ENCODE peak calls at places on chromosome 15, in five cellular contexts. T is fibroblast of pulmonary artery, E is A549, M is right atrium auricular region, B is mesothelial cell of epicardium. L is an unnamed sample.

GRCh38 chr15:41125950-41126642 is 10.0 kb upstream of the INO80 start:
- DNase-seq in T (no peak), E (no peak), M (no peak), B (no peak), L (no peak)

GRCh38 chr15:78414608-78415250 is 23.3 kb upstream of the IREB2 start:
- DNase-seq in T (no peak), E (no peak), M (no peak), B (no peak), L (no peak)

GRCh38 chr15:57920916-57921315 is 144.6 kb downstream of the ALDH1A2 start:
- DNase-seq in T (peak), E (no peak), M (no peak), B (no peak), L (no peak)

GRCh38 chr15:70466895-70467529 is 296.3 kb downstream of the UACA start:
- DNase-seq in T (peak), E (peak), M (no peak), B (no peak), L (peak)

GRCh38 chr15:100111103-100112060 is 230.4 kb downstream of the ADAMTS17 start:
- DNase-seq in T (peak), E (peak), M (peak), B (no peak), L (peak)

GRCh38 chr15:73704869-73705645 is 20.9 kb downstream of the CD276 start:
- DNase-seq in T (peak), E (peak), M (no peak), B (peak), L (peak)

GRCh38 chr15:89912145-89912673 is 543 bp downstream of the ARPIN start:
- DNase-seq in T (peak), E (peak), M (peak), B (no peak), L (no peak)

GRCh38 chr15:89333959-89334509 is 590 bp downstream of the POLG start:
- DNase-seq in T (peak), E (no peak), M (peak), B (no peak), L (no peak)

GRCh38 chr15:97977734-97978133 is 17.2 kb downstream of the ARRDC4 start:
- DNase-seq in T (no peak), E (no peak), M (no peak), B (no peak), L (peak)

GRCh38 chr15:72491768-72492167 is 17.6 kb downstream of the ARIH1 start:
- DNase-seq in T (peak), E (peak), M (no peak), B (no peak), L (peak)

GRCh38 chr15:91108421-91108820 is 8.4 kb downstream of the SV2B start:
- DNase-seq in T (no peak), E (no peak), M (no peak), B (no peak), L (no peak)

GRCh38 chr15:80160570-80161156 is 7.9 kb downstream of the FAH start:
- DNase-seq in T (peak), E (peak), M (peak), B (no peak), L (peak)

GRCh38 chr15:70857547-70858265 is 3.7 kb upstream of the LARP6 start:
- DNase-seq in T (peak), E (no peak), M (no peak), B (no peak), L (no peak)

GRCh38 chr15:93179072-93179471 is 90.1 kb upstream of the RGMA start:
- DNase-seq in T (no peak), E (peak), M (no peak), B (no peak), L (peak)

GRCh38 chr15:25643120-25643519 is 204.3 kb upstream of the UBE3A start:
- DNase-seq in T (no peak), E (no peak), M (no peak), B (no peak), L (no peak)

GRCh38 chr15:33547876-33548275 is 237.1 kb downstream of the RYR3 start:
- DNase-seq in T (peak), E (peak), M (no peak), B (peak), L (peak)

GRCh38 chr15:70605606-70606410 is 157.6 kb downstream of the UACA start:
- DNase-seq in T (peak), E (no peak), M (peak), B (no peak), L (peak)

GRCh38 chr15:99157456-99157855 is 52.6 kb downstream of the SYNM start:
- DNase-seq in T (no peak), E (no peak), M (no peak), B (no peak), L (no peak)

GRCh38 chr15:70142322-70143191 is 44.8 kb upstream of the TLE3 start:
- DNase-seq in T (peak), E (peak), M (peak), B (peak), L (no peak)

GRCh38 chr15:73872370-73872769 is 994 bp upstream of the TBC1D21 start:
- DNase-seq in T (peak), E (no peak), M (no peak), B (no peak), L (no peak)

GRCh38 chr15:101250331-101250730 is 1.5 kb downstream of the CHSY1 start:
- DNase-seq in T (peak), E (no peak), M (no peak), B (no peak), L (peak)

DNA sequence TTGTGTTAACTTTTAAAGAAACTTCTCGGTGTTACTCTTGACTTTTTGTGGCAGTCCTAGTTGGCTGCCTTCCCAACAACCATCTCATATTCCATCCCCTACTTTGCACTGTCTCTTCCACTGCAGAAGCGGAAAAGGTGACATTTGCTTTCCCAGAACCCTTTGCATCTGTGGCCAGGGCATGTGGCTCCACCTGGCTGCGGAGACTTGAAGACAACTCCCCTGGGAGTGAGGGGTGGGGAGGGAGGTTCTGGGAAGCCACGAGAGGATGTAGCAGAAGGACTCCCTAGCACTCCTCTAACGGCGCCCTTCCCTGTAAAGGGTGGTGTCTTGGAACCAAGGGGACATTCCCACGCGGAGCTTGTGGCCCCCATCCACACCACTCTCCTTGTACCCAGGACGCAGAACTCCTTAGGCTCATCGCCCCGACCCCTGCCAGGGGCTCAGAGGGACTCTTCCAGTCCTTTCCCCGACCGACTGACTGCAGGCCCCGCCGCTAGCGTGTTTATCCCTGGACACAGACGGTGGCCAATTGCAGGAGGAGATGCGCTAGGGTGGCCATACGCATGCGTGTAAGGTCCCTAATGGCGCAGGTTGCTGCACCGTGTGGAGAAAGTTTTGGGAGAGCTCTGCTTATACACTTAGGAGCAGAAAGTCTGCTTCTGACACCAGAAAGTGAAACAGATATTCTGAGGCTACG is 33.2 kb upstream of the SECISBP2L start:
- DNase-seq in T (no peak), E (no peak), M (no peak), B (no peak), L (no peak)
- TF ChIP-seq CTCF in T (no peak), E (no peak), M (no peak), B (no peak), L (no peak)

GRCh38 chr15:51044037-51044712 is 50.5 kb downstream of the TNFAIP8L3 start:
- DNase-seq in T (no peak), E (no peak), M (no peak), B (no peak), L (no peak)

DNA sequence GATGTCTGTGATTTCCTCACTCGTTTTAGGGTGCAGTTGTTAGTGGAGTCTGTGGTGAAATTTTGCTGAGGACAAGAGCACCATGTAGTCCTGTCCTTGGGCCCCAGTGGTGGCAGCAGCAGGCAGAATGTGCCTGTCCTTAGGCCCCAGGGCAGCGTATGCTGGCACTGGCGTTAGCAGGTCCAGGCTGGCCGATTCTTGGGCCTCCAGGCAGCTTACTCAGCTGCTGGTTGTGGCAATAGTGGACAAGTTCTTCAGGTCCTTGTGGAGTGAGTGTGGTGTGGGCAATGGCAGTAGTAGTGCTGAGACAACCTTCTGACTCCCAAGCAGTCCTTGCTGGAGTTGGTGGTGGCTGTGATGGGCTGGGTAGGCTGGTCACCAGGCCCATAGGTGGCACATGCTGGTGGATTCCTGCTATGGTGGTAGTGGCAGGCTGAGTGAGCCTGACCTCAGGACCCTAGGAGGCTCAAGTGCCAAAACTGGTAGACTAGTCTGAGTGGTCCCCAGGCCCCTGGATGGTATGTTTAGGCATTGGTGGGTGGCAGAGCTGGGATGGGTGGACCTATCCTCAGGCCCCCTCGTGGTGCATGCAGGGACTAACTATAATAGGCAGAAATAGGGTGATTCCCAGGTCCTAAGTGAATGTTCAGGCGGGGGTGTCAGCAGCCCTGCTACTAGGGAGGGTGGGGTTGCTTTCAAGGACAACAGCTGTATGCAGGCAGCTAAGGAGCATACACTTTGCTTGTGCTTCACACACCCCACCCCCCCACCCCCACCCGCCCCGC is 56.3 kb downstream of the TNFAIP8L3 start:
- DNase-seq in T (no peak), E (no peak), M (no peak), B (no peak), L (peak)
- TF ChIP-seq CTCF in T (no peak), E (no peak), M (no peak), B (no peak), L (no peak)

GRCh38 chr15:44713006-44713966 is 2.0 kb downstream of the B2M start:
- DNase-seq in T (peak), E (peak), M (no peak), B (no peak), L (peak)

GRCh38 chr15:44712108-44713005 is 1.0 kb downstream of the B2M start:
- DNase-seq in T (peak), E (peak), M (peak), B (no peak), L (peak)

GRCh38 chr15:44711089-44711355 is at the start of gene PATL2:
- DNase-seq in T (no peak), E (no peak), M (no peak), B (no peak), L (no peak)

GRCh38 chr15:44711356-44712107 is at the start of gene B2M:
- DNase-seq in T (peak), E (peak), M (peak), B (peak), L (peak)

DNA sequence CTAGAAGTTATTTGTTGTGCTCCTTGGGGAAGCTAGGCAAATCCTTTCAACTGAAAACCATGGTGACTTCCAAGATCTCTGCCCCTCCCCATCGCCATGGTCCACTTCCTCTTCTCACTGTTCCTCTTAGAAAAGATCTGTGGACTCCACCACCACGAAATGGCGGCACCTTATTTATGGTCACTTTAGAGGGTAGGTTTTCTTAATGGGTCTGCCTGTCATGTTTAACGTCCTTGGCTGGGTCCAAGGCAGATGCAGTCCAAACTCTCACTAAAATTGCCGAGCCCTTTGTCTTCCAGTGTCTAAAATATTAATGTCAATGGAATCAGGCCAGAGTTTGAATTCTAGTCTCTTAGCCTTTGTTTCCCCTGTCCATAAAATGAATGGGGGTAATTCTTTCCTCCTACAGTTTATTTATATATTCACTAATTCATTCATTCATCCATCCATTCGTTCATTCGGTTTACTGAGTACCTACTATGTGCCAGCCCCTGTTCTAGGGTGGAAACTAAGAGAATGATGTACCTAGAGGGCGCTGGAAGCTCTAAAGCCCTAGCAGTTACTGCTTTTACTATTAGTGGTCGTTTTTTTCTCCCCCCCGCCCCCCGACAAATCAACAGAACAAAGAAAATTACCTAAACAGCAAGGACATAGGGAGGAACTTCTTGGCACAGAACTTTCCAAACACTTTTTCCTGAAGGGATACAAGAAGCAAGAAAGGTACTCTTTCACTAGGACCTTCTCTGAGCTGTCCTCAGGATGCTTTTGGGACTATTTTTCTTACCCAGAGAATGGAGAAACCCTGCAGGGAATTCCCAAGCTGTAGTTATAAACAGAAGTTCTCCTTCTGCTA is 661 bp downstream of the PATL2 start:
- DNase-seq in T (peak), E (peak), M (peak), B (no peak), L (peak)
- TF ChIP-seq CTCF in T (peak), E (peak), M (no peak), B (no peak), L (no peak)

GRCh38 chr15:81729340-81729739 is 316.5 kb downstream of the MEX3B start:
- DNase-seq in T (no peak), E (no peak), M (no peak), B (no peak), L (no peak)
- TF ChIP-seq CTCF in T (no peak), E (no peak), M (no peak), B (no peak), L (no peak)

GRCh38 chr15:87623832-87624231 is 632.7 kb downstream of the NTRK3 start:
- DNase-seq in T (no peak), E (peak), M (no peak), B (no peak), L (peak)
- TF ChIP-seq CTCF in T (no peak), E (peak), M (no peak), B (no peak), L (no peak)

GRCh38 chr15:36843822-36844221 is 256.5 kb downstream of the MEIS2 start:
- DNase-seq in T (no peak), E (no peak), M (no peak), B (no peak), L (no peak)

GRCh38 chr15:36841154-36841553 is 259.2 kb downstream of the MEIS2 start:
- DNase-seq in T (no peak), E (no peak), M (no peak), B (no peak), L (no peak)

GRCh38 chr15:36845270-36845669 is 255.1 kb downstream of the MEIS2 start:
- DNase-seq in T (no peak), E (no peak), M (no peak), B (no peak), L (no peak)

GRCh38 chr15:36844453-36845094 is 255.8 kb downstream of the MEIS2 start:
- DNase-seq in T (peak), E (peak), M (no peak), B (no peak), L (peak)
- TF ChIP-seq CTCF in T (no peak), E (no peak), M (no peak), B (no peak), L (no peak)

DNA sequence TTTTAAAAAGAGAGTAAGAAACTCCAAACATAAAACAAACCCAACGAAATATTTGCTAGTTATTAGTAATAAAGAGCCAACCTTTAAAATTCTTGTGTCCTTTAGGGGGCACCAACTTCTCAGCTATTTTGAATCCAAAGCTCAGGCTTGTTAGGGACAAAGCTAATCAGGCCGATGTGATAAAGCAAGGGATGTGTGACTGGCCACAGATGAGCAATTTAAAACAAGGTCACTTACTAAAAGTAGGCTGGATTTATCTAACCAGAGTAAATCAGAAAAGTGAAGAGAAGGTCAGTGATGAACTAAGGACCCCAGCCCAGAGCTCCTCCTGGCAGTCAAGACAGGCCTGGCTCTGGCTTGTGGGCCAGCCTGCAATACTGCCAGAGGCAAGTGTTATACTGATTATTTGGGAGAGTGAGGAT is 108.5 kb downstream of the CYP19A1 start:
- DNase-seq in T (peak), E (peak), M (no peak), B (no peak), L (no peak)
- TF ChIP-seq CTCF in T (peak), E (peak), M (no peak), B (peak), L (no peak)

GRCh38 chr15:75367406-75367912 is 948 bp downstream of the MAN2C1 start:
- DNase-seq in T (no peak), E (no peak), M (no peak), B (no peak), L (no peak)
- TF ChIP-seq CTCF in T (no peak), E (no peak), M (no peak), B (no peak), L (no peak)

DNA sequence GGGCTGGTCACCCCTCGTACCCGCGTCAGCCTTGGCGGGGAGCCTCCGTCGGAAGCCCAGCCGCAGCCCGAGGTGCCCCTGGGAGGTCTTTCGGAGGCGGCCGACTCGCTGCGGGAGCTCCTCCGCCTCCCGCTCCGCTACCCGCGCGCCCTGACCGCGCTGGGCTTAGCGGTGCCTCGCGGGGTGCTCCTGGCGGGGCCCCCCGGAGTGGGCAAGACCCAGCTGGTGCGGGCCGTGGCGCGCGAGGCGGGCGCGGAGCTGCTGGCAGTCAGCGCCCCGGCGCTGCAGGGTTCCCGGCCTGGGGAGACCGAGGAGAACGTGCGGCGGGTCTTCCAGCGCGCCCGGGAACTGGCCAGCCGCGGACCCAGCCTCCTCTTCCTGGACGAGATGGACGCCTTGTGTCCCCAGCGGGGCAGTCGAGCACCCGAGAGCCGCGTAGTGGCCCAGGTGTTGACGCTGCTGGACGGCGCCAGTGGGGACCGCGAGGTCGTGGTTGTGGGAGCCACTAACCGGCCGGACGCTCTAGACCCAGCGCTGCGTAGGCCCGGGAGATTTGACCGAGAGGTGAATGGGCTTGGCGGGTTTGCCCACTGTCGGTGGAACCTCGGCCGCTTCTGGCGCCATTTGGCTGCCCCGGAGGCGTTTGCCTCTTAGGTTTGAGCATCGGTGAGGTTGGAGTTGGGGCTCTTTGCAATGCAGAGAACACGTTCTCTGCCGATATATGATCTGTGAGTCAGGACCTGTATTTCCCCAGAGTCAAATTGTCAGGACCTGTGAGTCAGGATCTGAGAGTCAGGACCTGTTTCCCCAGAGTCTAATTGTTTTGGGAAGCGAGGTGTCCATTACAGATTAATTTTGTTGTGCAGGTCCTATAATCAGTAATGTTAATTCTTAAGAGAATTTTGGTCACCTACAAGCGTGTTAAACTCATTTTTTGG is 24.9 kb upstream of the GATM start:
- DNase-seq in T (peak), E (peak), M (no peak), B (peak), L (peak)
- TF ChIP-seq CTCF in T (no peak), E (no peak), M (no peak), B (no peak), L (no peak)

L was measured in MCF 10A.